ENCODE peak calls at places on chromosomes 5 and 9, in five cellular contexts. X is HCT116, R is K562, E is GM12878, D is HepG2. S is an unnamed sample.

GRCh38 chr5:140383300-140383699 is 18.3 kb upstream of the ANKHD1 start:
- DNase-seq in X (no peak), R (no peak), E (no peak), D (no peak), S (no peak)

GRCh38 chr5:78974011-78974410 is 11.1 kb downstream of the ARSB start:
- DNase-seq in X (no peak), R (no peak), E (no peak), D (no peak), S (no peak)

GRCh38 chr5:160506006-160507004 is 84.7 kb downstream of the PTTG1 start:
- DNase-seq in X (no peak), R (no peak), E (no peak), D (no peak), S (no peak)

GRCh38 chr9:93503381-93503780 is 50.0 kb upstream of the FAM120AOS start:
- DNase-seq in X (no peak), R (no peak), E (no peak), D (no peak), S (no peak)

GRCh38 chr9:126002476-126003350 is 255.5 kb downstream of the PBX3 start:
- DNase-seq in X (no peak), R (no peak), E (no peak), D (no peak), S (no peak)

GRCh38 chr5:154603978-154604679 is 126.1 kb upstream of the HAND1 start:
- DNase-seq in X (no peak), R (no peak), E (no peak), D (no peak), S (no peak)

GRCh38 chr9:113787871-113788270 is 88.2 kb upstream of the ZNF618 start:
- DNase-seq in X (no peak), R (peak; percentile 8), E (no peak), D (no peak), S (no peak)

GRCh38 chr9:17578911-17579793 is at the start of gene SH3GL2:
- DNase-seq in X (no peak), R (no peak), E (no peak), D (no peak), S (peak; percentile 52)

GRCh38 chr9:87668222-87668621 is 57.7 kb upstream of the CTSL start:
- DNase-seq in X (no peak), R (no peak), E (no peak), D (no peak), S (no peak)

GRCh38 chr5:31333475-31333874 is 140.0 kb downstream of the CDH6 start:
- DNase-seq in X (no peak), R (no peak), E (no peak), D (no peak), S (no peak)

GRCh38 chr9:124300312-124300711 is 42.6 kb downstream of the NEK6 start:
- DNase-seq in X (no peak), R (no peak), E (no peak), D (no peak), S (no peak)

GRCh38 chr5:59187772-59188347 is 605.0 kb downstream of the RAB3C start:
- DNase-seq in X (no peak), R (no peak), E (no peak), D (no peak), S (peak; percentile 32)
- H3K9ac ChIP-seq in X (no peak overlapping the region), R (no peak overlapping the region), E (no peak overlapping the region), D (no peak overlapping the region), S (no peak overlapping the region)

GRCh38 chr5:9543266-9543925 is 2.5 kb downstream of the SEMA5A start:
- DNase-seq in X (no peak), R (no peak), E (no peak), D (no peak), S (no peak)

GRCh38 chr5:9544056-9544455 is 1.8 kb downstream of the SEMA5A start:
- DNase-seq in X (no peak), R (no peak), E (no peak), D (no peak), S (no peak)

GRCh38 chr5:9537223-9538141 is 8.4 kb downstream of the SEMA5A start:
- DNase-seq in X (no peak), R (no peak), E (no peak), D (no peak), S (no peak)

GRCh38 chr5:9538504-9538903 is 7.4 kb downstream of the SEMA5A start:
- DNase-seq in X (no peak), R (no peak), E (no peak), D (no peak), S (no peak)

DNA sequence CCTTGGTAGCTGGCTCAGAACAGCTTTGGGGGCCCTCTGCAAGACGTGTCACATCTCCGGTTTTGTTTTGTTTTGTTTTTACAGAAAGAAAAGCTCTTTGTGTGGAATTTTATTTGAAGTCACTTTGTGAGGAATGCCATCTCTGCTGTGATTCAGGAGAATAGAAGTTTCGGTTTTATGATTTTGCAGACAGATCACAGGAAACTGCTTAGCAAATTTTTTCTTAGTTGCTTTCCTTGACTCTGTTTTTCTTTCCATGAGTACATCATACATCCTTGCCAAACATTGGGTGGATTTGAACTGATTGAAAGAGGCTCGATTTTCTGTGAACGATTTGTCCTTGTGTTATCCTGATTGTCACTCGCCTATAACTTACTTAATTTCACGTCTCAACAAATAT is 5.1 kb downstream of the SEMA5A start:
- DNase-seq in X (no peak), R (no peak), E (no peak), D (no peak), S (no peak)
- H3K4me3 ChIP-seq in X (no peak overlapping the region), R (no peak overlapping the region), E (no peak overlapping the region), D (no peak overlapping the region), S (no peak overlapping the region)

DNA sequence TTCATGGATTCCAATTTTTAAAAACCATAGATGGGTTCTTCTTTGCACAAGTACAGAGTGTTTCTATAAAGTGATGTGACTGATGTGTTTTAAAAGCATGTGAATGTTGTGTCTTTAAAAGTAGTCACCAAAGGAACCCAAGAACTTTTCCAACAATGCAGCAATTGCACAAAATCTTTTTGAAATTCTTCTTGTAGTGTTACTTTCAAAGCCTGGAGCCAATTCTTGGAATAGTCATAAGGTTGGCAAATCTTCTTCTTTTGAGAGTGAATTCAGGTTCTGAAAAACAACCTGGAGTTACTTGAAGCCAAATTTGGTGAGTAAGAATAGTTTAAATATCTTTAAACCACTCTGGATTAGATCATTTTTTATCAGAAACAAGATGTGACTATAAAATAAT is 10.5 kb downstream of the GRAMD2B start:
- DNase-seq in X (no peak), R (no peak), E (no peak), D (no peak), S (no peak)
- TF ChIP-seq ZNF274 in X (no peak), R (no peak), E (no peak), D (no peak), S (no peak)

GRCh38 chr9:37295178-37295577 is 127.3 kb upstream of the GRHPR start:
- DNase-seq in X (no peak), R (no peak), E (no peak), D (no peak), S (no peak)

GRCh38 chr9:37293664-37294524 is 128.6 kb upstream of the GRHPR start:
- DNase-seq in X (no peak), R (no peak), E (peak; percentile 91), D (no peak), S (no peak)

GRCh38 chr9:37300620-37301368 is 121.7 kb upstream of the GRHPR start:
- DNase-seq in X (no peak), R (peak; percentile 75), E (no peak), D (no peak), S (no peak)

GRCh38 chr9:37295796-37296195 is 126.7 kb upstream of the GRHPR start:
- DNase-seq in X (no peak), R (peak; percentile 52), E (no peak), D (no peak), S (no peak)

DNA sequence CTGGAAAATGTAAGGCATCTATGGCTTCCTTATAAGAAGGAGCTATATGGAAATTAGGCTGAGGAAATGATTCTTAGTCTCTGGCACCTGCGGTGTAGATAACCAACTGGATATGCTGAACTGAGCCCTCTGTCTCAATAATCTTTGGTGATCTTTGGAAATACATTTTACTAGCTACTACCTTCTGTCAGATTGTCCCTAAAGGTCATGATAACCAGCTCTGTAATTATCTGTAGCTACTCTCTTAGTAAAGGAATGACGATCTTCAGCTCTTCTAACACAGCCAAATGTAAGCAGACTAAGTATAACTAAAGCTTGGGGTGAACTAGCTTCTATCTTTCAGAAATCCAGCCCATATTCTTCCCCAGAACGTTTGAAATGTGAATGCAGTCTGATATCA is 124.9 kb upstream of the GRHPR start:
- DNase-seq in X (no peak), R (no peak), E (no peak), D (no peak), S (no peak)
- H3K9ac ChIP-seq in X (no peak overlapping the region), R (no peak overlapping the region), E (no peak overlapping the region), D (no peak overlapping the region), S (no peak overlapping the region)

DNA sequence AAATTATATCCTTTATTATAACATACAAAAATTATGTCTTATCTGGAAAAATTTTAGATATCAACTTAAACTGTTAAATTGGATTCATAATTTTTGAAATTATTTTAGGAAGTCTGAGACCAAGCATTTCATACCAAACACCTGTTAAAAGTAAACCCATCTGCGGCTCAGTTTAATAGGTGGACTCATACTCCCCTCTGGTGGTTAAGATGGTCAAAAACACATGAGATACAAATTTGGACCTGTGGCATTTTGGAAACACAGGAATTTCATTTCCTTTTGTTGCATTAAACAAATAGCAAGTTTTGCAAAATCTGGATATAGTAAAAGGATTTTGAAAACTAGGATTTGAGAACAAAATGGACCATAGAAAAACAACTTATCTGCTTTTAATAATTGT is 53.7 kb downstream of the RGMB start:
- DNase-seq in X (peak; percentile 45), R (peak; percentile 47), E (no peak), D (peak; percentile 32), S (peak; percentile 33)
- H3K4me3 ChIP-seq in X (no peak overlapping the region), R (no peak overlapping the region), E (no peak overlapping the region), D (no peak overlapping the region), S (no peak overlapping the region)